ENCODE peak calls at places on chromosome 5, in four cellular contexts. One of them, this sample, is unnamed.

GRCh38 chr5:108382784-108383358 is 973 bp upstream of the FBXL17 start:
- DNase-seq in left ventricle myocardium inferior: no peak
- DNase-seq in GM13976: no peak
- DNase-seq in neural crest cell: peak
- DNase-seq in this sample: no peak

GRCh38 chr5:88743231-88743879 is 139.6 kb downstream of the MEF2C start:
- DNase-seq in left ventricle myocardium inferior: no peak
- DNase-seq in GM13976: no peak
- DNase-seq in neural crest cell: no peak
- DNase-seq in this sample: no peak

GRCh38 chr5:26416911-26417310 is 621.5 kb downstream of the CDH9 start:
- DNase-seq in left ventricle myocardium inferior: no peak
- DNase-seq in GM13976: no peak
- DNase-seq in neural crest cell: no peak
- DNase-seq in this sample: no peak

GRCh38 chr5:54643679-54644078 is 126.1 kb downstream of the SNX18 start:
- DNase-seq in left ventricle myocardium inferior: no peak
- DNase-seq in GM13976: no peak
- DNase-seq in neural crest cell: no peak
- DNase-seq in this sample: peak

GRCh38 chr5:129771058-129771838 is 23.4 kb downstream of the MINAR2 start:
- DNase-seq in left ventricle myocardium inferior: no peak
- DNase-seq in GM13976: peak
- DNase-seq in neural crest cell: peak
- DNase-seq in this sample: no peak

GRCh38 chr5:132484386-132484715 is 6.2 kb downstream of the IRF1 start:
- DNase-seq in left ventricle myocardium inferior: peak
- DNase-seq in GM13976: no peak
- DNase-seq in neural crest cell: no peak
- DNase-seq in this sample: no peak

GRCh38 chr5:160199410-160199911 is 29.8 kb upstream of the FABP6 start:
- DNase-seq in left ventricle myocardium inferior: peak
- DNase-seq in GM13976: peak
- DNase-seq in neural crest cell: peak
- DNase-seq in this sample: no peak

GRCh38 chr5:92444888-92445287 is 1061.8 kb upstream of the ARRDC3 start:
- DNase-seq in left ventricle myocardium inferior: no peak
- DNase-seq in GM13976: no peak
- DNase-seq in neural crest cell: no peak
- DNase-seq in this sample: no peak

GRCh38 chr5:7347377-7347776 is 48.6 kb upstream of the ADCY2 start:
- DNase-seq in left ventricle myocardium inferior: no peak
- DNase-seq in GM13976: no peak
- DNase-seq in neural crest cell: no peak
- DNase-seq in this sample: no peak

GRCh38 chr5:173456751-173457171 is 128.5 kb upstream of the STC2 start:
- DNase-seq in left ventricle myocardium inferior: no peak
- DNase-seq in GM13976: no peak
- DNase-seq in neural crest cell: no peak
- DNase-seq in this sample: no peak

GRCh38 chr5:33370135-33370472 is 70.7 kb upstream of the TARS1 start:
- DNase-seq in left ventricle myocardium inferior: no peak
- DNase-seq in GM13976: no peak
- DNase-seq in neural crest cell: no peak
- DNase-seq in this sample: peak

GRCh38 chr5:136506131-136506530 is 140.8 kb upstream of the TRPC7 start:
- DNase-seq in left ventricle myocardium inferior: no peak
- DNase-seq in GM13976: no peak
- DNase-seq in neural crest cell: no peak
- DNase-seq in this sample: no peak

GRCh38 chr5:174386306-174386705 is 338.1 kb upstream of the MSX2 start:
- DNase-seq in left ventricle myocardium inferior: no peak
- DNase-seq in GM13976: no peak
- DNase-seq in neural crest cell: no peak
- DNase-seq in this sample: no peak

GRCh38 chr5:60842859-60843692 is 993 bp downstream of the ELOVL7 start:
- DNase-seq in left ventricle myocardium inferior: no peak
- DNase-seq in GM13976: no peak
- DNase-seq in neural crest cell: peak
- DNase-seq in this sample: no peak

GRCh38 chr5:64210866-64211265 is 45.2 kb downstream of the RNF180 start:
- DNase-seq in left ventricle myocardium inferior: no peak
- DNase-seq in GM13976: no peak
- DNase-seq in neural crest cell: no peak
- DNase-seq in this sample: peak

GRCh38 chr5:16726538-16726946 is 109.7 kb upstream of the RETREG1 start:
- DNase-seq in left ventricle myocardium inferior: no peak
- DNase-seq in GM13976: no peak
- DNase-seq in neural crest cell: no peak
- DNase-seq in this sample: no peak

GRCh38 chr5:135433626-135434426 is 13.3 kb downstream of the DCANP1 start:
- DNase-seq in left ventricle myocardium inferior: no peak
- DNase-seq in GM13976: no peak
- DNase-seq in neural crest cell: no peak
- DNase-seq in this sample: no peak

DNA sequence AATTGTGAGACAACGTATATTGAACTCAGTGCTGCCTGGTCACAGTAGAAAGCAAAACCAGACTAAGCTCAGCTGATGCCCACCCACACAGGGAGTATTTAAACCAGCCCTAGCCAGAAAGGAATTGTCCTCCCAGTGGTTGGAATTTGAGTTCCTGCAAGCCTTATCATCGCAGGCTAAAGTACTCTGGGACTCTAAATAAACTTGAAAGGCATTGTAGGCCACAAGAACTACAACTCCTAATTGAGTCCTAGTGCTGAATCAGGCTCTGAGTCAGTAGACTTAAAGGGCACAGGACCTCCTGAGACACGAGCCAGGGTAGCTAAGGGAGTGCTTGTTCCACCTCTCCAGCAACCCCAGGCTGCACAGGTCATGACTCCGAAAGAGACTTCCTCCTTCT is 171.4 kb downstream of the MCTP1 start:
- DNase-seq in left ventricle myocardium inferior: no peak
- DNase-seq in GM13976: no peak
- DNase-seq in neural crest cell: no peak
- DNase-seq in this sample: no peak
- TF ChIP-seq CTCF in left ventricle myocardium inferior: no peak
- TF ChIP-seq CTCF in GM13976: no peak
- TF ChIP-seq CTCF in neural crest cell: no peak
- TF ChIP-seq CTCF in this sample: no peak

GRCh38 chr5:50958852-50959457 is 292.5 kb downstream of the PARP8 start:
- DNase-seq in left ventricle myocardium inferior: no peak
- DNase-seq in GM13976: no peak
- DNase-seq in neural crest cell: peak
- DNase-seq in this sample: peak
- TF ChIP-seq CTCF in left ventricle myocardium inferior: peak
- TF ChIP-seq CTCF in GM13976: peak
- TF ChIP-seq CTCF in neural crest cell: peak
- TF ChIP-seq CTCF in this sample: peak

GRCh38 chr5:156879665-156880285 is 29.7 kb downstream of the PPP1R2B start:
- DNase-seq in left ventricle myocardium inferior: no peak
- DNase-seq in GM13976: peak
- DNase-seq in neural crest cell: no peak
- DNase-seq in this sample: no peak
- TF ChIP-seq CTCF in left ventricle myocardium inferior: no peak
- TF ChIP-seq CTCF in GM13976: no peak
- TF ChIP-seq CTCF in neural crest cell: no peak
- TF ChIP-seq CTCF in this sample: no peak

GRCh38 chr5:2113348-2114131 is 230.8 kb upstream of the IRX4 start:
- DNase-seq in left ventricle myocardium inferior: no peak
- DNase-seq in GM13976: no peak
- DNase-seq in neural crest cell: no peak
- DNase-seq in this sample: no peak

GRCh38 chr5:2110934-2111462 is 228.3 kb upstream of the IRX4 start:
- DNase-seq in left ventricle myocardium inferior: no peak
- DNase-seq in GM13976: no peak
- DNase-seq in neural crest cell: no peak
- DNase-seq in this sample: no peak

GRCh38 chr5:2110137-2110933 is 227.6 kb upstream of the IRX4 start:
- DNase-seq in left ventricle myocardium inferior: no peak
- DNase-seq in GM13976: no peak
- DNase-seq in neural crest cell: no peak
- DNase-seq in this sample: no peak

GRCh38 chr5:2111569-2112105 is 228.9 kb upstream of the IRX4 start:
- DNase-seq in left ventricle myocardium inferior: no peak
- DNase-seq in GM13976: no peak
- DNase-seq in neural crest cell: no peak
- DNase-seq in this sample: no peak

DNA sequence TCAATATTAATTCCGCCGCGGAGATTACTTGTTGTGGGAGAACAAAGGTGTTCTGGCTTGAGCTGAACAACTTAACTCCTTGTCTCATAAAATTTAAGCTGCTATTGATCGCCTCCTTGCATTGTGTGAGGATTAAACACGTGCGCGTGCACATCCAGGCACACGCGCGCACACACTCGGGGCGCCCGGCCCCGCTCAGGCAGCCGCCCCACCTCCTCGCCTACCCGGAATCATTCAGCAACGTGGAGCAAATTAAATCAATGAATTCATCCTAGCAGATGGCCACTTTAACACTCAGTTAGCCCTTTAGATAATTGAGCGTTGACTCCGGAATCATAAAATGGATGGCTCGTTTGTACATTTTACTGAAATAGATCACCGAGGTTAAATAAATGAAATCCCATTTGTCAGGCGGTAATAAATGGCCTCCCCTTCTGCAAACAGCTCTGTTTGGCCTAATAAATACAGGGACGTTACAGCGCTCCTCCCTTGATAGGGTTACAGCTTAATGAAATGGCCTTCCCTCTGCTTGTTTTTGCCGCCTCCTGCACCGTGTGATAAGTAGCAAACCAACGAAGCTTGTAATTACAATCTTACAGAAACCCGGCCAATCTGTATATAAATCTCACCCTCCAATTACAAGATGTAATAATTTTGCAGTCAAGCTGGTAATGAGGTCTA is 229.5 kb upstream of the IRX4 start:
- DNase-seq in left ventricle myocardium inferior: no peak
- DNase-seq in GM13976: no peak
- DNase-seq in neural crest cell: no peak
- DNase-seq in this sample: no peak
- TF ChIP-seq CTCF in left ventricle myocardium inferior: no peak
- TF ChIP-seq CTCF in GM13976: no peak
- TF ChIP-seq CTCF in neural crest cell: no peak
- TF ChIP-seq CTCF in this sample: no peak

DNA sequence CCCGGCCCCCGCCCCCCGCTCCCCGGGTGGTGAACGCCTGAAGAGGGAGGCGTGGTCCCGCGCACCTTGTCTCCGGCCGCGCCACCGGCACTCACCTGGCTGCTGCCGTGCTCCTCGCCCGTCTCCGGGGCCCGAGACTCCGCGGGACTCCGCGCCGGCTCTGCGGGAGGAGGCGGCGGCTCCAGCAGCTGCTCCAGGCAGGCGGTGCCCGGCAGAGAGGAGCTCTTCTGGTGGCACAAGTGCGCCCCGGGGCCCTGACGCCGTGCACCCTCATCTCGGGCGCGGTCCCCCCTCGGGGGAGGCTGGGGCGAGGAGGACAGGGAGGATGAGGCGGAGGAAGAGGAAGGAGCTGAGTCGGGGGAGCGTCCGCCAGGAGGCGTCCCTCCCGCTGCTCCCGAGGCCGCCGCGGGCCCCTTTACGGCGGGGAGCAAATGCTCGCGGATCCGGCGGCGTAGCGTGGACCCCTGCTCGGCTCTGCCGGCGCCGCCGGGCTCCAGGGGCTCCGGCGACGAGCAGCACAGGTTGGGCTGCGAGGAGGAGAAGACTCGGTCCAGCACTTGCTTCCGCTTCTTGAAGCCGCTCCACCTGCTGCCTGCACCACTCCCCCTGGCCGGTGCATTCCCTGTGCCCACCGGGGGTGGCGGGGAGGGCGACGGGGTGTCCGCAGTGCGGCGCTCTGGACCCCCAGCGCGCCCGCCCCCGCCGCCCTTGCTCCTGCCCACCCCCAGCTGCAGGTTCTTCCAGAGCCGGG is 958 bp downstream of the MCTP1 start:
- DNase-seq in left ventricle myocardium inferior: no peak
- DNase-seq in GM13976: peak
- DNase-seq in neural crest cell: peak
- DNase-seq in this sample: no peak
- TF ChIP-seq CTCF in left ventricle myocardium inferior: peak
- TF ChIP-seq CTCF in GM13976: peak
- TF ChIP-seq CTCF in neural crest cell: peak
- TF ChIP-seq CTCF in this sample: peak

GRCh38 chr5:74061292-74061691 is 435.3 kb downstream of the ARHGEF28 start:
- DNase-seq in left ventricle myocardium inferior: no peak
- DNase-seq in GM13976: no peak
- DNase-seq in neural crest cell: no peak
- DNase-seq in this sample: no peak
- TF ChIP-seq CTCF in left ventricle myocardium inferior: no peak
- TF ChIP-seq CTCF in GM13976: no peak
- TF ChIP-seq CTCF in neural crest cell: no peak
- TF ChIP-seq CTCF in this sample: no peak

DNA sequence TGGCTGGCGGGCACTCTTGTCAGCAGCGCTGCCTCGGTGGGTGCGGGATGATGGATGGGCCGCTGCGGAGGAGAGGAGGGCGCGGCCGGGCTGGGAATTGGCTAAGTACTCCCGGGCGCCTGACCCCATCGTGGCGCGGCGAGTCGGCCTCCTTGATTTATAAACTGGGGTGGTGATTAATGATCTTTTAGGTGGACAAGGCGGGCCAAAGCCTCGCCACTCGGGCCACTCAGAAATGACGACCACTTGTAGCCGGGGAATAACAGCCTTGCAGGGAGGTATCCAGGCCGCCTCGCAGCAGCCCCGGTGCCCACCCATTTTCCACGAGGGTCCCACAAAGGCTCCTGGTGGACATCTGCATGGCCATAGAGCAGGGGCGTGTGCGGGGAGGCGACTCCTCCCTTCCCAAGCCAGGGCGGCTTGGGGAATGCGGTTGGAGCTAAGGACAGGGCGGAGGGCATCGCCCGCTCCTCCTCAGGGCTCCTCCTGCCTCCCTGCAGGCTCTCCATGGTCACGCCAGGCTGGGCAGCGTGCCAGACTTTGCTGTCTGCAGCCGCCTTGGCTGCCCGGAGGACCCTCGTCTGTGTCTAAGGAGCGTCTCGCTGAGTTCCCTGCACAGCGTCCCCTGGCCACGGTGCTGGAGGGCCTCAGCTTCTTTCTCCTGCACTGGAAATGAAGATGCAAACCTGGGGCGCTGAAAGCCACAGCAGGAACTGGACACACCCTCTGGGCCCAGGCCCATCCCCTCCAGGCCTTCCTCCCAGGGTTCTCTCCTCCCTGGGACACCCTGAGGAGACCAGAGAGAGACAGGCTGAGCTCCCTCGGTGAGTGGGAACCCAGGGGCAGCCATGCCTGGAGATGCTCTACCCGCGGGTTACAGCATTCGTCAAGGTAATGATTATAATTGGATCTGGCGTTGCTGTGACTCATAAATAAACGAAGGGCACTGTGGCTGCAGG is 287.4 kb upstream of the IRX4 start:
- DNase-seq in left ventricle myocardium inferior: no peak
- DNase-seq in GM13976: no peak
- DNase-seq in neural crest cell: no peak
- DNase-seq in this sample: no peak
- TF ChIP-seq CTCF in left ventricle myocardium inferior: no peak
- TF ChIP-seq CTCF in GM13976: no peak
- TF ChIP-seq CTCF in neural crest cell: no peak
- TF ChIP-seq CTCF in this sample: no peak

DNA sequence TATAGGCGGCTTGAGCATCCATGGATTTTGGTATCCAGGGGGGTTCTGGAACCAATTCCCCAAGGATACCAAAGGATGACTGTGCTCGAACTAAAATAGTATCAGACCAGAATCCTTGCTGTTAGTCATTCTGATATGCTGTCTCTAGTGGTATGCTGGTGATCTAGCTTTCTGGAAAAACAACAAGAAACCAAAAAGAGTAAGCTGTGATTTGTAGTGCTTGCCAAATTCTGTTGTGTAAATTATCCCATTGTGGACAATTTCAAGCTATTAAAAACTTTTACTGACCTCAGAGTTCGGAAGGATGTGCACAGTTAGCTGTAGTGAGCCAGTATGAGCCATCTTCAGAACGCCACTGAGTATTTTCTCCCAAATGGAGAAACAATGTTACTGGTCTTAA is 99.0 kb upstream of the FBN2 start:
- DNase-seq in left ventricle myocardium inferior: no peak
- DNase-seq in GM13976: no peak
- DNase-seq in neural crest cell: no peak
- DNase-seq in this sample: no peak
- TF ChIP-seq CTCF in left ventricle myocardium inferior: no peak
- TF ChIP-seq CTCF in GM13976: no peak
- TF ChIP-seq CTCF in neural crest cell: no peak
- TF ChIP-seq CTCF in this sample: no peak